ENCODE peak calls at places on chromosomes 7 and 10, in five cellular contexts. One of them, this sample, is unnamed.

GRCh38 chr10:123808286-123808685 is 83.3 kb downstream of the CPXM2 start:
- DNase-seq in neural crest cell: no peak
- DNase-seq in CD14-positive monocyte: no peak
- DNase-seq in progenitor cell of endocrine pancreas: no peak
- DNase-seq in GM12864: no peak
- DNase-seq in this sample: no peak

GRCh38 chr10:80252296-80252887 is 37.1 kb downstream of the MAT1A start:
- DNase-seq in neural crest cell: no peak
- DNase-seq in CD14-positive monocyte: no peak
- DNase-seq in progenitor cell of endocrine pancreas: no peak
- DNase-seq in GM12864: no peak
- DNase-seq in this sample: no peak

GRCh38 chr7:55360486-55360885 is 4.7 kb upstream of the LANCL2 start:
- DNase-seq in neural crest cell: no peak
- DNase-seq in CD14-positive monocyte: no peak
- DNase-seq in progenitor cell of endocrine pancreas: no peak
- DNase-seq in GM12864: no peak
- DNase-seq in this sample: no peak

GRCh38 chr10:93872776-93873175 is 21.0 kb upstream of the SLC35G1 start:
- DNase-seq in neural crest cell: no peak
- DNase-seq in CD14-positive monocyte: no peak
- DNase-seq in progenitor cell of endocrine pancreas: no peak
- DNase-seq in GM12864: no peak
- DNase-seq in this sample: no peak

GRCh38 chr7:151047979-151048763 is at the start of gene ASIC3:
- DNase-seq in neural crest cell: no peak
- DNase-seq in CD14-positive monocyte: no peak
- DNase-seq in progenitor cell of endocrine pancreas: no peak
- DNase-seq in GM12864: no peak
- DNase-seq in this sample: no peak

GRCh38 chr7:110446658-110447057 is 644.3 kb upstream of the LRRN3 start:
- DNase-seq in neural crest cell: no peak
- DNase-seq in CD14-positive monocyte: no peak
- DNase-seq in progenitor cell of endocrine pancreas: no peak
- DNase-seq in GM12864: no peak
- DNase-seq in this sample: no peak

GRCh38 chr10:35640474-35640873 is 1.6 kb downstream of the FZD8 start:
- DNase-seq in neural crest cell: peak
- DNase-seq in CD14-positive monocyte: no peak
- DNase-seq in progenitor cell of endocrine pancreas: peak
- DNase-seq in GM12864: no peak
- DNase-seq in this sample: peak

GRCh38 chr10:102420443-102420809 is 210 bp upstream of the FBXL15 start:
- DNase-seq in neural crest cell: no peak
- DNase-seq in CD14-positive monocyte: no peak
- DNase-seq in progenitor cell of endocrine pancreas: no peak
- DNase-seq in GM12864: no peak
- DNase-seq in this sample: peak

GRCh38 chr7:74223711-74224510 is 14.1 kb downstream of the LAT2 start:
- DNase-seq in neural crest cell: no peak
- DNase-seq in CD14-positive monocyte: no peak
- DNase-seq in progenitor cell of endocrine pancreas: no peak
- DNase-seq in GM12864: no peak
- DNase-seq in this sample: no peak

GRCh38 chr10:90779573-90779972 is 78.3 kb downstream of the HTR7 start:
- DNase-seq in neural crest cell: no peak
- DNase-seq in CD14-positive monocyte: no peak
- DNase-seq in progenitor cell of endocrine pancreas: no peak
- DNase-seq in GM12864: no peak
- DNase-seq in this sample: no peak

GRCh38 chr7:28488061-28488791 is 75.9 kb downstream of the CREB5 start:
- DNase-seq in neural crest cell: no peak
- DNase-seq in CD14-positive monocyte: no peak
- DNase-seq in progenitor cell of endocrine pancreas: no peak
- DNase-seq in GM12864: no peak
- DNase-seq in this sample: no peak

GRCh38 chr10:73439605-73440298 is 6.4 kb upstream of the MSS51 start:
- DNase-seq in neural crest cell: no peak
- DNase-seq in CD14-positive monocyte: no peak
- DNase-seq in progenitor cell of endocrine pancreas: no peak
- DNase-seq in GM12864: no peak
- DNase-seq in this sample: no peak

GRCh38 chr7:102979670-102980069 is 66.9 kb downstream of the LRRC17 start:
- DNase-seq in neural crest cell: no peak
- DNase-seq in CD14-positive monocyte: no peak
- DNase-seq in progenitor cell of endocrine pancreas: no peak
- DNase-seq in GM12864: no peak
- DNase-seq in this sample: no peak

GRCh38 chr10:98377536-98377935 is 37.4 kb downstream of the PYROXD2 start:
- DNase-seq in neural crest cell: no peak
- DNase-seq in CD14-positive monocyte: no peak
- DNase-seq in progenitor cell of endocrine pancreas: no peak
- DNase-seq in GM12864: no peak
- DNase-seq in this sample: no peak

GRCh38 chr7:15709978-15710377 is 23.5 kb upstream of the MEOX2 start:
- DNase-seq in neural crest cell: no peak
- DNase-seq in CD14-positive monocyte: no peak
- DNase-seq in progenitor cell of endocrine pancreas: no peak
- DNase-seq in GM12864: no peak
- DNase-seq in this sample: no peak

GRCh38 chr7:32785365-32785764 is 106.2 kb downstream of the KBTBD2 start:
- DNase-seq in neural crest cell: no peak
- DNase-seq in CD14-positive monocyte: no peak
- DNase-seq in progenitor cell of endocrine pancreas: no peak
- DNase-seq in GM12864: no peak
- DNase-seq in this sample: no peak

GRCh38 chr7:913736-914520 is 37.6 kb downstream of the GET4 start:
- DNase-seq in neural crest cell: no peak
- DNase-seq in CD14-positive monocyte: no peak
- DNase-seq in progenitor cell of endocrine pancreas: no peak
- DNase-seq in GM12864: no peak
- DNase-seq in this sample: no peak

GRCh38 chr10:99782447-99783286 is at the start of gene ABCC2:
- DNase-seq in neural crest cell: no peak
- DNase-seq in CD14-positive monocyte: no peak
- DNase-seq in progenitor cell of endocrine pancreas: no peak
- DNase-seq in GM12864: no peak
- DNase-seq in this sample: no peak

GRCh38 chr7:150374026-150374425 is 5.1 kb upstream of the ZNF775 start:
- DNase-seq in neural crest cell: no peak
- DNase-seq in CD14-positive monocyte: no peak
- DNase-seq in progenitor cell of endocrine pancreas: no peak
- DNase-seq in GM12864: no peak
- DNase-seq in this sample: no peak

GRCh38 chr10:103382769-103383168 is 13.5 kb downstream of the ATP5MK start:
- DNase-seq in neural crest cell: no peak
- DNase-seq in CD14-positive monocyte: no peak
- DNase-seq in progenitor cell of endocrine pancreas: no peak
- DNase-seq in GM12864: peak
- DNase-seq in this sample: no peak

GRCh38 chr10:5545778-5546710 is 21.3 kb downstream of the CALML3 start:
- DNase-seq in neural crest cell: no peak
- DNase-seq in CD14-positive monocyte: peak
- DNase-seq in progenitor cell of endocrine pancreas: no peak
- DNase-seq in GM12864: no peak
- DNase-seq in this sample: no peak

GRCh38 chr7:151757274-151757673 is 119.6 kb downstream of the PRKAG2 start:
- DNase-seq in neural crest cell: no peak
- DNase-seq in CD14-positive monocyte: no peak
- DNase-seq in progenitor cell of endocrine pancreas: no peak
- DNase-seq in GM12864: no peak
- DNase-seq in this sample: no peak

GRCh38 chr10:99966306-99966705 is 43.4 kb downstream of the DNMBP start:
- DNase-seq in neural crest cell: no peak
- DNase-seq in CD14-positive monocyte: no peak
- DNase-seq in progenitor cell of endocrine pancreas: no peak
- DNase-seq in GM12864: no peak
- DNase-seq in this sample: no peak

GRCh38 chr7:116500071-116500853 is 724 bp downstream of the CAV2 start:
- DNase-seq in neural crest cell: peak
- DNase-seq in CD14-positive monocyte: no peak
- DNase-seq in progenitor cell of endocrine pancreas: no peak
- DNase-seq in GM12864: no peak
- DNase-seq in this sample: peak

GRCh38 chr7:66631471-66631870 is 2.8 kb downstream of the KCTD7 start:
- DNase-seq in neural crest cell: no peak
- DNase-seq in CD14-positive monocyte: no peak
- DNase-seq in progenitor cell of endocrine pancreas: no peak
- DNase-seq in GM12864: no peak
- DNase-seq in this sample: no peak

GRCh38 chr7:151038951-151039849 is 9.1 kb upstream of the ASIC3 start:
- DNase-seq in neural crest cell: no peak
- DNase-seq in CD14-positive monocyte: peak
- DNase-seq in progenitor cell of endocrine pancreas: no peak
- DNase-seq in GM12864: no peak
- DNase-seq in this sample: no peak

GRCh38 chr10:62851449-62851848 is 35.3 kb upstream of the EGR2 start:
- DNase-seq in neural crest cell: no peak
- DNase-seq in CD14-positive monocyte: no peak
- DNase-seq in progenitor cell of endocrine pancreas: no peak
- DNase-seq in GM12864: no peak
- DNase-seq in this sample: no peak
- TF ChIP-seq CTCF in neural crest cell: peak
- TF ChIP-seq CTCF in CD14-positive monocyte: peak
- TF ChIP-seq CTCF in progenitor cell of endocrine pancreas: peak
- TF ChIP-seq CTCF in GM12864: peak
- TF ChIP-seq CTCF in this sample: peak

GRCh38 chr10:49230004-49230403 is 41.8 kb upstream of the TMEM273 start:
- DNase-seq in neural crest cell: no peak
- DNase-seq in CD14-positive monocyte: no peak
- DNase-seq in progenitor cell of endocrine pancreas: no peak
- DNase-seq in GM12864: no peak
- DNase-seq in this sample: no peak

GRCh38 chr10:49227406-49227805 is 39.2 kb upstream of the TMEM273 start:
- DNase-seq in neural crest cell: no peak
- DNase-seq in CD14-positive monocyte: no peak
- DNase-seq in progenitor cell of endocrine pancreas: no peak
- DNase-seq in GM12864: no peak
- DNase-seq in this sample: no peak

GRCh38 chr10:49228677-49229076 is 40.5 kb upstream of the TMEM273 start:
- DNase-seq in neural crest cell: no peak
- DNase-seq in CD14-positive monocyte: no peak
- DNase-seq in progenitor cell of endocrine pancreas: no peak
- DNase-seq in GM12864: no peak
- DNase-seq in this sample: no peak

GRCh38 chr10:49235392-49235791 is 47.2 kb upstream of the TMEM273 start:
- DNase-seq in neural crest cell: no peak
- DNase-seq in CD14-positive monocyte: no peak
- DNase-seq in progenitor cell of endocrine pancreas: no peak
- DNase-seq in GM12864: no peak
- DNase-seq in this sample: no peak

GRCh38 chr10:49231421-49231820 is 43.2 kb upstream of the TMEM273 start:
- DNase-seq in neural crest cell: no peak
- DNase-seq in CD14-positive monocyte: no peak
- DNase-seq in progenitor cell of endocrine pancreas: no peak
- DNase-seq in GM12864: no peak
- DNase-seq in this sample: no peak
- TF ChIP-seq CTCF in neural crest cell: no peak
- TF ChIP-seq CTCF in CD14-positive monocyte: no peak
- TF ChIP-seq CTCF in progenitor cell of endocrine pancreas: no peak
- TF ChIP-seq CTCF in GM12864: no peak
- TF ChIP-seq CTCF in this sample: no peak

GRCh38 chr7:88044069-88044468 is 110.0 kb downstream of the ADAM22 start:
- DNase-seq in neural crest cell: no peak
- DNase-seq in CD14-positive monocyte: no peak
- DNase-seq in progenitor cell of endocrine pancreas: no peak
- DNase-seq in GM12864: no peak
- DNase-seq in this sample: no peak

GRCh38 chr7:88042157-88042556 is 108.1 kb downstream of the ADAM22 start:
- DNase-seq in neural crest cell: no peak
- DNase-seq in CD14-positive monocyte: no peak
- DNase-seq in progenitor cell of endocrine pancreas: no peak
- DNase-seq in GM12864: no peak
- DNase-seq in this sample: no peak

GRCh38 chr7:88041583-88041982 is 107.5 kb downstream of the ADAM22 start:
- DNase-seq in neural crest cell: no peak
- DNase-seq in CD14-positive monocyte: no peak
- DNase-seq in progenitor cell of endocrine pancreas: no peak
- DNase-seq in GM12864: no peak
- DNase-seq in this sample: no peak

GRCh38 chr7:88037050-88037449 is 103.0 kb downstream of the ADAM22 start:
- DNase-seq in neural crest cell: no peak
- DNase-seq in CD14-positive monocyte: no peak
- DNase-seq in progenitor cell of endocrine pancreas: no peak
- DNase-seq in GM12864: no peak
- DNase-seq in this sample: no peak

DNA sequence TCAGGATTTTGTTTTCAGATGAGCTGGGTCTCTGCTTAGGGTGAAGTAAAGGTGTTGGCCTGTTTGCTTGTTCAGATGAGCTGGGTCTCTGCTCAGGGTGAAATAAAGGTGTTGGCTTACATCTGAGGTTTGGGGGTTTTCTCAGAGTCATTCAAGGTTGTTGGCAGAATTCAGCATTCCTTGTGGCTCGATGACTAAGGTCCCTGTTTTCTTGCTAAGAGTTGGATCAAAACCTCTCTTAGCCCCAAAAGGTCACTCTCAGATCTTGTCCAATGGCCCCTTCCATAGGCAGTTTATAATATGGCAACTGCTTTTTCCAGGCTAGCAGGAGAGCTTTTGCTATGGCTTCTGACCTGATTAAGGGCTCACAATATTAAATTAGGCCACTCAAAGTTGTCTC is 106.6 kb downstream of the ADAM22 start:
- DNase-seq in neural crest cell: no peak
- DNase-seq in CD14-positive monocyte: no peak
- DNase-seq in progenitor cell of endocrine pancreas: no peak
- DNase-seq in GM12864: no peak
- DNase-seq in this sample: no peak
- TF ChIP-seq CTCF in neural crest cell: no peak
- TF ChIP-seq CTCF in CD14-positive monocyte: no peak
- TF ChIP-seq CTCF in progenitor cell of endocrine pancreas: no peak
- TF ChIP-seq CTCF in GM12864: no peak
- TF ChIP-seq CTCF in this sample: no peak

GRCh38 chr10:78757542-78757941 is 311.2 kb upstream of the ZMIZ1 start:
- DNase-seq in neural crest cell: no peak
- DNase-seq in CD14-positive monocyte: no peak
- DNase-seq in progenitor cell of endocrine pancreas: no peak
- DNase-seq in GM12864: no peak
- DNase-seq in this sample: no peak

GRCh38 chr10:78755075-78755695 is 313.6 kb upstream of the ZMIZ1 start:
- DNase-seq in neural crest cell: no peak
- DNase-seq in CD14-positive monocyte: no peak
- DNase-seq in progenitor cell of endocrine pancreas: no peak
- DNase-seq in GM12864: no peak
- DNase-seq in this sample: no peak

GRCh38 chr10:78758176-78758575 is 310.6 kb upstream of the ZMIZ1 start:
- DNase-seq in neural crest cell: no peak
- DNase-seq in CD14-positive monocyte: no peak
- DNase-seq in progenitor cell of endocrine pancreas: no peak
- DNase-seq in GM12864: no peak
- DNase-seq in this sample: no peak

GRCh38 chr10:78755877-78756455 is 312.8 kb upstream of the ZMIZ1 start:
- DNase-seq in neural crest cell: no peak
- DNase-seq in CD14-positive monocyte: no peak
- DNase-seq in progenitor cell of endocrine pancreas: no peak
- DNase-seq in GM12864: no peak
- DNase-seq in this sample: no peak

GRCh38 chr10:78756604-78757442 is 311.9 kb upstream of the ZMIZ1 start:
- DNase-seq in neural crest cell: no peak
- DNase-seq in CD14-positive monocyte: peak
- DNase-seq in progenitor cell of endocrine pancreas: no peak
- DNase-seq in GM12864: no peak
- DNase-seq in this sample: no peak
- TF ChIP-seq CTCF in neural crest cell: no peak
- TF ChIP-seq CTCF in CD14-positive monocyte: no peak
- TF ChIP-seq CTCF in progenitor cell of endocrine pancreas: no peak
- TF ChIP-seq CTCF in GM12864: no peak
- TF ChIP-seq CTCF in this sample: no peak